ENCODE peak calls at places on chromosomes 13 and 19, in nine cellular contexts. Y, T, N, O, U, D, J, C and H are unnamed samples.

GRCh38 chr13:44719857-44720671 is 143.9 kb upstream of the TSC22D1 start:
- DNase-seq in Y (no peak), T (peak; percentile 90), N (no peak), O (no peak), U (no peak), D (no peak), J (no peak), C (no peak), H (no peak)

GRCh38 chr19:38731654-38732301 is 12.5 kb downstream of the CAPN12 start:
- DNase-seq in Y (no peak), T (no peak), N (peak; percentile 75), O (peak; percentile 78), U (no peak), D (peak; percentile 19), J (no peak), C (no peak), H (no peak)

GRCh38 chr13:33642374-33643065 is 175.4 kb upstream of the RFC3 start:
- DNase-seq in Y (peak; percentile 33), T (peak; percentile 95), N (no peak), O (peak; percentile 14), U (no peak), D (peak; percentile 83), J (peak; percentile 75), C (peak; percentile 86), H (peak; percentile 58)

GRCh38 chr19:35314858-35315470 is 14.0 kb upstream of the CD22 start:
- DNase-seq in Y (no peak), T (no peak), N (no peak), O (no peak), U (no peak), D (no peak), J (no peak), C (no peak), H (no peak)

GRCh38 chr13:25982908-25983307 is 68.9 kb downstream of the SHISA2 start:
- DNase-seq in Y (no peak), T (peak; percentile 42), N (no peak), O (no peak), U (no peak), D (no peak), J (no peak), C (no peak), H (no peak)

GRCh38 chr19:2476451-2477140 is 669 bp downstream of the GADD45B start:
- DNase-seq in Y (no peak), T (peak; percentile 91), N (peak; percentile 69), O (peak; percentile 74), U (no peak), D (peak; percentile 55), J (peak; percentile 66), C (no peak), H (no peak)

GRCh38 chr13:72820156-72820897 is 38.4 kb downstream of the PIBF1 start:
- DNase-seq in Y (no peak), T (peak; percentile 30), N (no peak), O (no peak), U (no peak), D (no peak), J (no peak), C (no peak), H (no peak)

GRCh38 chr13:100514788-100515409 is 73.7 kb downstream of the GGACT start:
- DNase-seq in Y (peak; percentile 58), T (peak; percentile 89), N (peak; percentile 84), O (peak; percentile 91), U (peak; percentile 95), D (peak; percentile 83), J (peak; percentile 86), C (peak; percentile 76), H (no peak)

GRCh38 chr19:4902796-4903195 is at the start of gene ARRDC5:
- DNase-seq in Y (no peak), T (no peak), N (no peak), O (no peak), U (no peak), D (no peak), J (no peak), C (no peak), H (no peak)

GRCh38 chr13:47287291-47287751 is 390.5 kb upstream of the HTR2A start:
- DNase-seq in Y (no peak), T (peak; percentile 79), N (no peak), O (no peak), U (no peak), D (no peak), J (no peak), C (no peak), H (no peak)

GRCh38 chr19:50328257-50329145 is 676 bp downstream of the KCNC3 start:
- DNase-seq in Y (no peak), T (no peak), N (peak; percentile 53), O (peak; percentile 27), U (no peak), D (no peak), J (no peak), C (no peak), H (peak; percentile 45)

GRCh38 chr19:49614096-49614857 is 23.3 kb downstream of the PRR12 start:
- DNase-seq in Y (no peak), T (peak; percentile 74), N (no peak), O (no peak), U (no peak), D (no peak), J (no peak), C (no peak), H (no peak)

GRCh38 chr19:34336781-34337271 is 28.2 kb upstream of the GPI start:
- DNase-seq in Y (no peak), T (peak; percentile 53), N (no peak), O (peak; percentile 65), U (no peak), D (no peak), J (no peak), C (no peak), H (no peak)

GRCh38 chr13:34300559-34300958 is 482.6 kb downstream of the RFC3 start:
- DNase-seq in Y (no peak), T (peak; percentile 43), N (no peak), O (no peak), U (no peak), D (no peak), J (no peak), C (no peak), H (no peak)

GRCh38 chr19:33219261-33219812 is 6.3 kb downstream of the SLC7A10 start:
- DNase-seq in Y (no peak), T (peak; percentile 24), N (no peak), O (no peak), U (no peak), D (no peak), J (no peak), C (no peak), H (no peak)

DNA sequence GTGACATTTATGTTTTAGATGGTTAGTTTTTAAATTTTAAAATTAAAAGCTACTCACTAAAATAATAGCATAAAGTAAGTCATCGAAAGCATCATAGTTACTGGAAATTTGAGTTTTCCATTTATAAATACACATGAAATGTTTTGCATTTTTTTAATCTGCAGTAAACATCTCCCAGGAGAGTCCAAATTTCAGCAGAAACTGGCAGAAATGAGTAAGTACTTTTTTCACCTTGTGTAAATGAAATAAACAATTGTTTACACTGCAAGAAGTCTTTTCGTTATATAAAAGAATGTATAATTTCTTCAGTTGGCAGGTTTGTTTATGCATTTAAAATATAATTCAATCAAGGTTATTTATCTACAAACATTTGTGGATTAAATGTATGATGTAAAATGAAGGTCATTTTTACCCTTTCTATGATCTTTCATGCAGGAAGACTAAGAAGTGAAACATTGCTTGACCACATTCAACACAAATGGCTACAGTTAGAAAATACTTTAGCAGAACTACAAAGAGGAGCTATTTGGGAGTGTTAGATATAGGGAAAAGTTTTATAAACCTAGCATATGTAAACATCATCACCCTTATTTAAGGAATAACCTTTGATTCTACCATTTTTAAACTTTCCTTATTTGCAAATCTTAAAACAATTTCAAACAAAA is 55.6 kb downstream of the RCBTB2 start:
- DNase-seq in Y (no peak), T (no peak), N (no peak), O (no peak), U (no peak), D (no peak), J (no peak), C (no peak), H (no peak)
- H3K4me3 ChIP-seq in Y (no peak overlapping the region), T (no peak overlapping the region), N (no peak overlapping the region), O (no peak overlapping the region), U (no peak overlapping the region), D (no peak overlapping the region), J (no peak overlapping the region), C (no peak overlapping the region), H (no peak overlapping the region)

GRCh38 chr19:22882797-22883196 is 50.7 kb downstream of the ZNF723 start:
- DNase-seq in Y (no peak), T (peak; percentile 48), N (no peak), O (peak; percentile 1), U (no peak), D (no peak), J (no peak), C (no peak), H (no peak)
- TF ChIP-seq CTCF in Y (peak; percentile 56), T (peak; percentile 27), N (peak; percentile 31), O (no peak), U (no peak), D (peak; percentile 57), J (peak; percentile 31), C (no peak), H (no peak)

GRCh38 chr19:28492616-28493015 is 720.3 kb downstream of the UQCRFS1 start:
- DNase-seq in Y (no peak), T (no peak), N (no peak), O (no peak), U (no peak), D (no peak), J (no peak), C (no peak), H (no peak)

GRCh38 chr19:28493881-28494280 is 719.1 kb downstream of the UQCRFS1 start:
- DNase-seq in Y (no peak), T (no peak), N (no peak), O (no peak), U (no peak), D (no peak), J (no peak), C (no peak), H (no peak)

GRCh38 chr19:28497137-28497536 is 715.8 kb downstream of the UQCRFS1 start:
- DNase-seq in Y (no peak), T (peak; percentile 53), N (no peak), O (no peak), U (no peak), D (no peak), J (no peak), C (no peak), H (no peak)

GRCh38 chr19:28494466-28494865 is 718.5 kb downstream of the UQCRFS1 start:
- DNase-seq in Y (no peak), T (no peak), N (no peak), O (no peak), U (no peak), D (no peak), J (no peak), C (no peak), H (no peak)

GRCh38 chr19:28495046-28495445 is 717.9 kb downstream of the UQCRFS1 start:
- DNase-seq in Y (no peak), T (peak; percentile 46), N (no peak), O (no peak), U (no peak), D (no peak), J (no peak), C (no peak), H (no peak)
- H3K4me3 ChIP-seq in Y (no peak overlapping the region), T (no peak overlapping the region), N (no peak overlapping the region), O (no peak overlapping the region), U (no peak overlapping the region), D (no peak overlapping the region), J (no peak overlapping the region), C (no peak overlapping the region), H (no peak overlapping the region)

DNA sequence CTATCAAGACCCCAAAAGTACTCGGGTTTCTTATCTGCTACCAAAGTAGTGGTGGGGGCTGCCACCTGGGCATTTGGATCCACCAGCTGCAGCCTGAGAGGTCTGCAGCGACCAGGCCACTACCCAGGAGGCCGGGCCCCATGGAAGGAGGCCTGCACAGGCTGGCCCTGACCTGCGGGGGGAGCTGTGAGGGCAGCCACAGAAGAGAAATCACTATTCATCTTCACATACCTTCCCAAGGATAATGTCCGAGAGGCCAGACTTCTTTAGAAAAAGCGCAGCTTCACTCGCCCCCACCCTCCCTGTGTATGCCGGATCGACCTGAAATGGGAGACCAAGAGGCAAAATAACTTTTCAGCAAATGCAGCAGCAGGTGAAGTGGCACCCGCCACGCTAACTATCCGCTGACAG is 30.1 kb downstream of the EPS15L1 start:
- DNase-seq in Y (no peak), T (peak; percentile 48), N (no peak), O (peak; percentile 34), U (no peak), D (no peak), J (no peak), C (no peak), H (no peak)
- TF ChIP-seq CTCF in Y (no peak), T (peak; percentile 74), N (peak; percentile 43), O (no peak), U (no peak), D (no peak), J (peak; percentile 58), C (peak; percentile 63), H (peak; percentile 19)